ENCODE peak calls at places on chromosome 5, in ten cellular contexts. U, G, P, O, H, E, L, S, V and N are unnamed samples.

GRCh38 chr5:145341842-145342241 is 493.3 kb downstream of the PRELID2 start:
- DNase-seq in O (peak; percentile 2), H (no peak), S (no peak), P (no peak), V (no peak), E (no peak), L (no peak), U (peak; percentile 28), G (no peak), N (no peak)

GRCh38 chr5:108345541-108346171 is 36.2 kb downstream of the FBXL17 start:
- DNase-seq in O (peak; percentile 57), S (peak; percentile 13), P (peak; percentile 5), U (peak; percentile 67), G (no peak), V (no peak), H (no peak), E (no peak), L (no peak), N (no peak)

GRCh38 chr5:13692172-13692571 is 252.3 kb downstream of the DNAH5 start:
- DNase-seq in L (no peak), U (no peak), S (no peak), V (no peak), E (no peak), P (no peak), O (no peak), H (no peak), G (no peak), N (no peak)

GRCh38 chr5:14269395-14269794 is 126.3 kb downstream of the TRIO start:
- DNase-seq in S (no peak), H (no peak), E (no peak), L (no peak), O (no peak), U (no peak), V (no peak), G (no peak), P (no peak), N (no peak)

GRCh38 chr5:68446070-68446357 is 230.5 kb downstream of the PIK3R1 start:
- DNase-seq in U (no peak), G (no peak), H (no peak), P (no peak), V (no peak), E (no peak), S (no peak), L (no peak), O (no peak), N (no peak)

GRCh38 chr5:127320032-127320945 is 29.7 kb downstream of the MEGF10 start:
- DNase-seq in H (no peak), V (no peak), U (no peak), E (peak; percentile 20), S (no peak), P (peak; percentile 58), L (no peak), O (no peak), G (no peak), N (no peak)

GRCh38 chr5:143435207-143435657 is 31.7 kb upstream of the NR3C1 start:
- DNase-seq in U (peak; percentile 30), G (no peak), P (peak; percentile 98), L (no peak), V (peak; percentile 32), O (no peak), S (no peak), E (no peak), H (no peak), N (no peak)

GRCh38 chr5:1334831-1335539 is 9.9 kb downstream of the CLPTM1L start:
- DNase-seq in H (no peak), E (no peak), S (no peak), G (peak; percentile 34), L (no peak), O (no peak), V (no peak), P (no peak), U (no peak), N (no peak)

GRCh38 chr5:154945695-154946301 is 4.9 kb downstream of the MRPL22 start:
- DNase-seq in P (no peak), G (no peak), H (no peak), V (no peak), E (no peak), L (no peak), U (peak; percentile 28), S (no peak), O (peak; percentile 18), N (no peak)

GRCh38 chr5:133873936-133874585 is 94.4 kb downstream of the C5orf15 start:
- DNase-seq in G (no peak), S (no peak), P (no peak), U (peak; percentile 29), V (no peak), L (no peak), O (no peak), H (no peak), E (no peak), N (no peak)

GRCh38 chr5:144844086-144844485 is 673.4 kb downstream of the KCTD16 start:
- DNase-seq in H (no peak), S (no peak), P (no peak), V (no peak), U (no peak), E (no peak), O (no peak), L (no peak), G (no peak), N (no peak)

GRCh38 chr5:171369056-171369455 is 18.6 kb upstream of the NPM1 start:
- DNase-seq in P (no peak), S (no peak), L (no peak), U (no peak), G (no peak), O (no peak), V (no peak), E (no peak), H (peak; percentile 24), N (no peak)

GRCh38 chr5:134084570-134084969 is 29.9 kb upstream of the TCF7 start:
- DNase-seq in S (no peak), V (no peak), L (no peak), P (no peak), G (no peak), E (no peak), H (no peak), U (no peak), O (no peak), N (no peak)

GRCh38 chr5:156351423-156351822 is 24.5 kb downstream of the SGCD start:
- DNase-seq in L (no peak), S (no peak), V (no peak), E (no peak), O (no peak), U (no peak), H (no peak), P (no peak), G (no peak), N (no peak)
- TF ChIP-seq POLR2A in L (no peak), S (no peak), V (no peak), E (no peak), O (no peak), U (no peak), H (no peak), P (no peak), G (no peak), N (no peak)

GRCh38 chr5:93611510-93611899 is 28.5 kb downstream of the NR2F1 start:
- DNase-seq in E (no peak), V (no peak), U (no peak), O (no peak), H (no peak), G (no peak), L (no peak), S (no peak), P (no peak), N (no peak)

GRCh38 chr5:93610581-93611167 is 27.7 kb downstream of the NR2F1 start:
- DNase-seq in L (no peak), O (no peak), U (no peak), S (no peak), H (no peak), E (no peak), P (no peak), G (no peak), V (no peak), N (no peak)

GRCh38 chr5:93609756-93610155 is 26.7 kb downstream of the NR2F1 start:
- DNase-seq in U (no peak), H (no peak), O (no peak), G (no peak), L (no peak), V (no peak), P (no peak), S (no peak), E (no peak), N (no peak)

GRCh38 chr5:93607367-93608258 is 24.6 kb downstream of the NR2F1 start:
- DNase-seq in L (peak; percentile 83), S (no peak), P (no peak), E (peak; percentile 55), V (no peak), U (peak; percentile 89), H (no peak), O (peak; percentile 57), G (no peak), N (no peak)

DNA sequence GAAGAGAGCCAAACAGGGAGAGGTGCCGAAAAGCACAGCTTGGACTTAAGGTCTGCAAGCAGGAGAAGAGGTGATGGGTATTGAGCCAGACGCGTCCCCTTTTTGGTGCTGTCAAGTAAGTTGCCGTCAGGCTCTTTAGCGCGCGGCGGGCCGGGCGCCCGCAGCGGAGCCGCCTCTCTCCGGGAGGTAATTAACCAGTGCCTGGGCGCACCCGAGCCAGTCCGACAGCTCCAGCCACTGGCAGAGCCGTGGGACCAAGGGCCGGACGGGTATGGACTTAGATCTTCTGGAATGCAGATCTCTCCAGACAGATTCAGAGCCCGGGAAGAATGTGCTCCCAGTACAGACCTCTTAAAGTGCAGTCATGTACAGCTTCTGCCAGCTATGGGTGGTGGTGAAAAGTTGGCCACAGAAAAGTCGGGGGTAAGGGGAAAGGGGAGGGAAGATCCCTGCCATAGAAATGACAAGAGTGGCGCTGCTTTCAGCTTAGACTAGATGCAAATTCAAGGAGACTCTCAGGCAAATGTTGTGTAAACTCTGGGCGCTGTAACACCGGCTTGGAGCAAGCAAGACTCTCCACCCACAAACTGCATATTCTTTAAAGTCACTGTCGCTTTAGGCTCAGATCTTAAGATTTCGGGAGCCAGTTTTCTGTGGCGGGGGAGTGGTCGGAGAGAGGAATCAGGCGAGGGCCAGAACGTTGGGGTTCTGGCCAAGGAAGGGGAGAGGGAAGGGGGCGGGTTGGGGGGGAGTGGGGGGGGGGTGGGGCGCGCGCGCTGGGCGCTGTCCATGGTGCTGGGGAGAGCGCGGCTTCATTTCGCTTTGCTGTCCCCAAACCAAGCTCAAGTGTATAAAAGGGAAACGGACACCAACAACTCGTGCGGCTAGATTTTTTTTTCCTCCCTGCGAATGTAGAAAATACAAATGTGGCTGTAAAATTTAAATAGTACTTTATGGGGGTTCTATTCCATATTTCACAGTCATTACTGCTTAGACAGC is 29.2 kb downstream of the NR2F1 start:
- DNase-seq in V (no peak), S (no peak), L (no peak), E (peak; percentile 40), U (peak; percentile 43), H (no peak), G (peak; percentile 70), P (no peak), O (peak; percentile 31), N (no peak)
- H3K4me3 ChIP-seq in V (no peak overlapping the region), S (no peak overlapping the region), L (no peak overlapping the region), E (no peak overlapping the region), U (peak overlapping the region; percentile 43), H (peak overlapping the region; percentile 18), G (no peak overlapping the region), P (no peak overlapping the region), O (peak overlapping the region; percentile 31), N (peak overlapping the region; percentile 47)

GRCh38 chr5:124808842-124809268 is 62.4 kb upstream of the ZNF608 start:
- DNase-seq in S (no peak), U (no peak), E (no peak), V (no peak), G (no peak), P (no peak), H (no peak), O (no peak), L (no peak), N (no peak)
- TF ChIP-seq POLR2A in S (no peak), U (no peak), E (no peak), V (no peak), G (no peak), P (no peak), H (no peak), O (no peak), L (no peak), N (no peak)

GRCh38 chr5:176176231-176176630 is 62.0 kb upstream of the SIMC1 start:
- DNase-seq in E (no peak), U (no peak), O (no peak), P (no peak), H (no peak), S (no peak), G (no peak), L (no peak), V (no peak), N (no peak)
- H3K4me3 ChIP-seq in E (no peak overlapping the region), U (no peak overlapping the region), O (no peak overlapping the region), P (no peak overlapping the region), H (no peak overlapping the region), S (no peak overlapping the region), G (no peak overlapping the region), L (no peak overlapping the region), V (no peak overlapping the region), N (no peak overlapping the region)